ENCODE peak calls at places on chromosomes 2 and 18, in six cellular contexts. I, V, R, B, L and Y are unnamed samples.

GRCh38 chr18:33588361-33588760 is 10.3 kb downstream of the ASXL3 start:
- DNase-seq in I (no peak), V (no peak), R (no peak), B (no peak), L (no peak), Y (no peak)

GRCh38 chr18:9454061-9454703 is 21.1 kb upstream of the RALBP1 start:
- DNase-seq in I (no peak), V (peak; percentile 49), R (no peak), B (no peak), L (peak; percentile 49), Y (peak; percentile 54)

GRCh38 chr2:227029706-227030105 is 134.3 kb downstream of the COL4A4 start:
- DNase-seq in I (no peak), V (no peak), R (peak; percentile 19), B (no peak), L (no peak), Y (no peak)

GRCh38 chr2:166494140-166494544 is at the start of gene SCN7A:
- DNase-seq in I (peak; percentile 69), V (peak; percentile 81), R (peak; percentile 52), B (peak; percentile 66), L (peak; percentile 21), Y (peak; percentile 19)

GRCh38 chr2:1591978-1592907 is 152.1 kb downstream of the PXDN start:
- DNase-seq in I (peak; percentile 52), V (peak; percentile 77), R (peak; percentile 83), B (peak; percentile 72), L (peak; percentile 48), Y (peak; percentile 71)

GRCh38 chr2:28661589-28662001 is 90.0 kb upstream of the PPP1CB start:
- DNase-seq in I (peak; percentile 56), V (peak; percentile 88), R (peak; percentile 94), B (peak; percentile 49), L (peak; percentile 81), Y (peak; percentile 91)

GRCh38 chr2:236089271-236090026 is 78.7 kb downstream of the GBX2 start:
- DNase-seq in I (no peak), V (no peak), R (peak; percentile 1), B (no peak), L (peak; percentile 41), Y (peak; percentile 6)

GRCh38 chr2:239805414-239805813 is 219.7 kb downstream of the NDUFA10 start:
- DNase-seq in I (no peak), V (no peak), R (no peak), B (no peak), L (no peak), Y (no peak)

GRCh38 chr2:199973703-199974102 is 18.3 kb downstream of the MAIP1 start:
- DNase-seq in I (no peak), V (peak; percentile 71), R (peak; percentile 62), B (no peak), L (no peak), Y (peak; percentile 76)

GRCh38 chr2:27194538-27195354 is 17.1 kb upstream of the ATRAID start:
- DNase-seq in I (no peak), V (no peak), R (no peak), B (no peak), L (peak; percentile 41), Y (no peak)

GRCh38 chr2:216665240-216665639 is 30.1 kb downstream of the IGFBP5 start:
- DNase-seq in I (no peak), V (no peak), R (peak; percentile 42), B (no peak), L (no peak), Y (no peak)

GRCh38 chr2:147869934-147870333 is 25.1 kb downstream of the ACVR2A start:
- DNase-seq in I (no peak), V (no peak), R (no peak), B (no peak), L (no peak), Y (no peak)

DNA sequence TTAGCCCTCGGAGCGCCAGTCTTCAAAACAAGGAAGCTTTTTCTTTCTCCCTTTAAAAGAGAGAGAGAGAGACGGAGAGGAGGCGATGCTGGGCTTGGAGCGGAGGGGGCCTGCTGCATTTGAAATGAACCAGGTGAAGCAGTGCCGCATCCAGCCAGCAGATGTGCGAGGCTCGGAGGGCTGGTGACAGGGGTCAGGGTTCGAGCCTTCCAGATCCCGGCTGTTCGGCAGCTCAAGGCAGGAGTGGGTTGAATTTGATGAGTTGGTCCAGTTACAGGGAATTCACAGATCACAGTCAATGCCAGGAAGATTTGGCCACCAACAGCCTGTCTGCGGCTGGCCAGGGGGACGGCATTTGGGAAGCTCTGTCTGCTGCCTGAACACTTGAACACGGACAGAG is 48.6 kb downstream of the PTGR3 start:
- DNase-seq in I (no peak), V (no peak), R (no peak), B (no peak), L (no peak), Y (no peak)
- H3K4me3 ChIP-seq in I (no peak overlapping the region), V (no peak overlapping the region), R (no peak overlapping the region), B (no peak overlapping the region), L (no peak overlapping the region), Y (no peak overlapping the region)

GRCh38 chr18:57443716-57444115 is 8.5 kb downstream of the ONECUT2 start:
- DNase-seq in I (no peak), V (no peak), R (no peak), B (no peak), L (no peak), Y (no peak)

GRCh38 chr18:57444301-57444759 is 9.2 kb downstream of the ONECUT2 start:
- DNase-seq in I (no peak), V (no peak), R (no peak), B (no peak), L (no peak), Y (no peak)

GRCh38 chr18:57445488-57446319 is 10.5 kb downstream of the ONECUT2 start:
- DNase-seq in I (no peak), V (no peak), R (no peak), B (no peak), L (no peak), Y (no peak)

GRCh38 chr18:57446322-57446721 is 11.1 kb downstream of the ONECUT2 start:
- DNase-seq in I (no peak), V (peak; percentile 4), R (peak; percentile 24), B (no peak), L (no peak), Y (no peak)

GRCh38 chr18:57447154-57447621 is 12.0 kb downstream of the ONECUT2 start:
- DNase-seq in I (no peak), V (peak; percentile 18), R (peak; percentile 26), B (no peak), L (no peak), Y (peak; percentile 57)
- TF ChIP-seq CTCF in I (no peak), V (no peak), R (no peak), B (no peak), L (no peak), Y (no peak)

GRCh38 chr2:222050981-222051380 is 247.8 kb downstream of the PAX3 start:
- DNase-seq in I (no peak), V (no peak), R (no peak), B (no peak), L (no peak), Y (no peak)
- H3K4me3 ChIP-seq in I (no peak overlapping the region), V (no peak overlapping the region), R (no peak overlapping the region), B (no peak overlapping the region), L (no peak overlapping the region), Y (no peak overlapping the region)

DNA sequence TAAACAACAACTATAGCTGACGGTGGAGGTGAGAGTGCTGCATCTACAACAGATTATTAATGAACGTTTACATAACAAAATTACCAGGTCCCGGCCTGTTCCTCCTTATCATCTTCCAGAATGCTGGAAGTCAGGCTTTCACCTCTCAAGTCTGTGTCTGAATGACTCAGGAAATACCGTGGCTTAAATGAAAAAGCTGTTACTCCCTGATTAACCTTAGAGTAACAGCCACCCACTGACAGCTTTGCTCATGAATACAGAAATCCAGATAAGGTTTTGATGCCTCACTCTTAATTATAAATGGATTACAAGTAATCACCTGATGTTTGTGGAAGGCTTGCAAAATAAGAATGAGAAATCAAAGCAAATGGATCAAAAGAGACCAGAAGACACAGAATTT is 885.3 kb upstream of the CELF4 start:
- DNase-seq in I (no peak), V (no peak), R (no peak), B (no peak), L (no peak), Y (no peak)
- TF ChIP-seq CTCF in I (no peak), V (no peak), R (no peak), B (no peak), L (no peak), Y (no peak)

DNA sequence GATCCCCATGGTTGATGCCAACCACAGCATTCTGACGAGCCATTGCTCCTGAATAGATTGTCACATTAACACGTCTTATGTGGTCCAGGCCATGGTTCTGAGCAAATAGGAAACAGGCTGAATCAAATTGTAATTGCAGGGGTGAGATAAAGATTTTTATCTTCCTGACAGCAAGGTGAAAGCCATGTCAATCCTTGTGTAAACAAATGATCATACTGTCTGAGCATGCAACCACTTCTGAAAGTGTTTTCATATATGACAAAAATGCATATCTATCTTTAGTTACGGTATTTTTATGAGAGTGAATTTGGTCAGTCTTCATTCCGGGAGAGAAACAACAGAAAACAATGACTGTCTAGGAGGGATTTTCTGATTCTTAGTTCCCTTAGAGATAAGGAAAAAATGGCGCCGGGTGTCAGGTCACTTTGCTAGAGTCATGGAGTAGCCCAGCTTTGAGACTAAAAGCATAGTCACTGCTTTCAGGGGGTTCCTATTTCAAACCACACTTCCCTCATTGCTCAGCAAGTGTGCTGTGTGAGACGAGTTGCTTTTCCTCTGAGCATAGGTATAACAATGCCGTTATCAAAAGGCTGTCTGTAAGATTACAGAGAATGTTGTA is 958.9 kb downstream of the DCDC2C start:
- DNase-seq in I (no peak), V (no peak), R (no peak), B (no peak), L (no peak), Y (no peak)
- H3K4me3 ChIP-seq in I (no peak overlapping the region), V (no peak overlapping the region), R (no peak overlapping the region), B (no peak overlapping the region), L (no peak overlapping the region), Y (no peak overlapping the region)